ENCODE peak calls at places on chromosomes 4 and X, in six cellular contexts. V, N, M, D, F and C are unnamed samples.
A peak's percentile ranks its signal among the peaks of the same experiment; 100 is the strongest.

GRCh38 chr4:81723927-81724587 is 252.3 kb upstream of the RASGEF1B start:
- DNase-seq in V (no peak), N (no peak), F (no peak), M (no peak), D (no peak), C (no peak)

GRCh38 chrX:149827254-149827653 is 45.5 kb downstream of the MAGEA9 start:
- DNase-seq in M (no peak), N (no peak), D (no peak), V (no peak), F (no peak), C (no peak)

GRCh38 chrX:65587616-65588526 is 53.3 kb upstream of the LAS1L start:
- DNase-seq in D (no peak), N (peak; percentile 49), F (no peak), V (no peak), M (no peak), C (no peak)

GRCh38 chr4:125316781-125317525 is 2.2 kb downstream of the FAT4 start:
- DNase-seq in N (peak; percentile 35), F (no peak), M (peak; percentile 64), V (peak; percentile 30), D (no peak), C (peak; percentile 64)

GRCh38 chrX:74656079-74656745 is 41.8 kb upstream of the RLIM start:
- DNase-seq in N (peak; percentile 27), V (no peak), D (no peak), M (no peak), F (no peak), C (peak; percentile 15)

GRCh38 chr4:154836513-154836912 is 55.4 kb downstream of the RBM46 start:
- DNase-seq in N (no peak), V (no peak), M (no peak), F (no peak), D (no peak), C (no peak)

GRCh38 chr4:164536829-164537228 is 217.1 kb upstream of the SMIM31 start:
- DNase-seq in N (peak; percentile 7), F (peak; percentile 79), D (no peak), V (no peak), M (no peak), C (peak; percentile 8)

GRCh38 chr4:126354784-126355183 is 1040.0 kb downstream of the FAT4 start:
- DNase-seq in M (no peak), F (no peak), D (no peak), V (no peak), N (no peak), C (no peak)

GRCh38 chr4:108359936-108360681 is 191.4 kb upstream of the LEF1 start:
- DNase-seq in N (no peak), D (no peak), V (no peak), M (no peak), F (no peak), C (peak; percentile 14)

DNA sequence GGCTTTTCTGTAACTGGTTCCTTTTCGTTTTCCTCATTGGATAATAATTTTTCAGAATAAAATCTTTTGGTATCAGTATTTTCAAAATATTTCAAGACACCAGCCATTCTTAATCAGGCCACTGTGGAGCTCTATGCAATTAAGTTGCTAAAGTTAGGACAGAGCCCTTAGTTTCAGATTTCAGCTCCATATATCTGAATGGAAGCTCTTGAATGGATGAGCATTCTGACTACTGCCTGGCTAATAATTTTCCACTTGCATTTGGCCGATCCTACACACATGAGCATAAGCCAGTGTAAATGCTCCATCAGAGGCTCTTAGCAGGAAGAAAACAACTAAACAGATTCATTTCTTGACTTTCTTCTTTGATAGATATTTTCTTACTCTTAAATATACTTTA is 157.6 kb downstream of the CHIC2 start:
- DNase-seq in M (no peak), D (no peak), V (no peak), N (peak; percentile 28), F (no peak), C (no peak)
- H3K4me2 ChIP-seq in M (no peak overlapping the region), D (no peak overlapping the region), V (no peak overlapping the region), N (peak overlapping the region; percentile 89), F (no peak overlapping the region), C (no peak overlapping the region)

GRCh38 chrX:34119122-34119521 is 13.0 kb downstream of the FAM47A start:
- DNase-seq in M (no peak), D (no peak), V (no peak), F (no peak), N (no peak), C (no peak)
- H3K9ac ChIP-seq in M (no peak overlapping the region), D (no peak overlapping the region), V (no peak overlapping the region), F (no peak overlapping the region), N (no peak overlapping the region), C (no peak overlapping the region)

DNA sequence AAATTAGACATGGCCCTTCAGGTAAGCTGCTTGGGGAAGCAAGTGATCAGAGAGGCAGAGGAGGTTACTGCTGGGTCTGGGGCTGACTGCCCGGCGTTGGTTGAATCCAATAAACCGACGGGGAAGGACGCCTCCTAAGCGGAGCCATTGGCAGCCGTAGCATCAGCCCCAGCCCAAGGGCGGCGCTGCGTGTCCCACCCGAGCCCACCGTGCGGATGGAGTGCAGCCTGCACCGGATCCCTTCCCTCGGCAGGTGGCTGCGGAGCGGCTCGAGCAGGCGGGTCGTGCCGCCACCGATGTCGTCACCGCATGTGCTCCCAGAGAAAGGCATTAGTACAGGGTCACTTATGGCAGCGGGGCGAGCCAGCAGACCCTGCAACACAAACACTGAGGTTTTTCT is 82.1 kb downstream of the ALPK1 start:
- DNase-seq in F (no peak), N (no peak), V (peak; percentile 60), M (peak; percentile 93), D (peak; percentile 68), C (peak; percentile 8)
- H3K14ac ChIP-seq in F (no peak overlapping the region), N (no peak overlapping the region), V (no peak overlapping the region), M (peak overlapping the region; percentile 51), D (no peak overlapping the region), C (no peak overlapping the region)

DNA sequence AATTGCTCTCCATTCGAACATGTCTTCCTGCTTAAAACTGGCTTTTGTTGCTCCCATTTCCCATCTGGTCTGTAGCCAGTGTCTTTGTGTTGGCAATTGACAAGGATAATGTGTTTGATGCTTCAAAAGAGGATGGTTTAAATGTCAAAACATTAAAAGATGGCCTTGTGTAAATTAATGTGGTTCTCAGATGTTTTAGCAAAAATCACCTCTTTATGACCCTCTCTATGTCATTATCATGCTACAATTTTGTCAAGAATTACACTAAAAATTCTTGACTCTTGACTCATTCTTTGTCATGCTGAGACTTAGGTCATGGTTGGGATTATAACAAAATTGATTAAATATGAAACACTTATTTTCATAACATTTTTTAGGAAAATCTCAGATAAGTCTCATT is 47.4 kb downstream of the TMEM131L start:
- DNase-seq in N (peak; percentile 74), M (no peak), V (no peak), D (no peak), F (no peak), C (no peak)
- H3K4me2 ChIP-seq in N (peak overlapping the region; percentile 51), M (no peak overlapping the region), V (no peak overlapping the region), D (no peak overlapping the region), F (no peak overlapping the region), C (no peak overlapping the region)

GRCh38 chrX:2520539-2520938 is 19.8 kb upstream of the DHRSX start:
- DNase-seq in D (no peak), N (no peak), V (no peak), F (no peak), M (no peak), C (no peak)
- H3K9ac ChIP-seq in D (no peak overlapping the region), N (no peak overlapping the region), V (no peak overlapping the region), F (no peak overlapping the region), M (no peak overlapping the region), C (no peak overlapping the region)

GRCh38 chrX:24525455-24525854 is 60.4 kb downstream of the PDK3 start:
- DNase-seq in F (no peak), M (no peak), D (no peak), N (no peak), V (no peak), C (no peak)
- H3K14ac ChIP-seq in F (no peak overlapping the region), M (no peak overlapping the region), D (no peak overlapping the region), N (no peak overlapping the region), V (no peak overlapping the region), C (no peak overlapping the region)

DNA sequence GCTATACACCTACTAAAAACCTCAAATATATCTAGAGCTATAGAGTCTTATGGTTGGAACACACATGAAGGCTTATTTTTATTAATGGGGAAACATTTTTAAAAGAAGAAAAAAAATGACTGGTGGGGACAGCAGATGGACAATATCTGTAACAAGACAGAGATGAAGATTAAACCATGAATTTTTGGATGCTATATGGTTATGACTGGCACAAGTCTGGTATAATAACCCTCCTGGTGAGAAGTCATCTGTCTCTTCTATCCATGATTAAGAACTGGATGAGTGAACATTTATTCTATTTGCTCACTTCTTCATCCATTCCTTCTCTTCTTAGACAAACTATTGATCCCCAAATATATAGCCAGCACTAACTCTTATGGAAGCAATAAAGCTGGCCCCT is 104.4 kb downstream of the EFHC2 start:
- DNase-seq in V (no peak), N (no peak), M (no peak), D (no peak), F (no peak), C (no peak)
- H3K4me2 ChIP-seq in V (no peak overlapping the region), N (no peak overlapping the region), M (no peak overlapping the region), D (no peak overlapping the region), F (no peak overlapping the region), C (no peak overlapping the region)

GRCh38 chr4:140947507-140947906 is 185.8 kb downstream of the RNF150 start:
- DNase-seq in D (no peak), N (no peak), F (no peak), M (no peak), V (no peak), C (no peak)
- H3K9ac ChIP-seq in D (no peak overlapping the region), N (no peak overlapping the region), F (no peak overlapping the region), M (no peak overlapping the region), V (no peak overlapping the region), C (no peak overlapping the region)